ENCODE peak calls at places on chromosomes 6 and 20, in eight cellular contexts. H is naive thymus-derived CD8-positive, alpha-beta T cell; U is activated CD8-positive, alpha-beta memory T cell treated with anti-CD3 and anti-CD28 coated beads for 48 hours; J is KBM-7; N is dorsolateral prefrontal cortex; D is NCI-H1105 treated with DMSO at 0.1 percent for 48 hours; Z is activated T-helper 2 cell treated with anti-CD3 and anti-CD28 coated beads, Interferon-gamma antibody, Interleukin-2, Interleukin-4, amounts not matched to agents 10 μg/mL and 5 μg/mL and 100 μg/mL, durations not matched to agents 14 hours and 24 hours and 36 hours; F is ACHN. K is an unnamed sample.
A peak's percentile ranks its signal among the peaks of the same experiment; 100 is the strongest.

GRCh38 chr20:32333988-32334885 is 23.9 kb upstream of the ASXL1 start:
- DNase-seq in H (no peak), Z (no peak), U (no peak), J (peak; percentile 88), F (no peak), N (peak; percentile 43), D (no peak), K (no peak)

GRCh38 chr20:33882018-33882417 is 70.9 kb downstream of the CHMP4B start:
- DNase-seq in H (no peak), F (no peak), N (no peak), J (no peak), U (no peak), Z (no peak), D (no peak), K (no peak)

GRCh38 chr6:62891065-62891647 is 320.1 kb upstream of the FKBP1C start:
- DNase-seq in H (no peak), Z (no peak), J (peak; percentile 19), D (peak; percentile 6), N (no peak), F (peak; percentile 33), U (no peak), K (no peak)

GRCh38 chr6:31354248-31354647 is 2.7 kb downstream of the HLA-B start:
- DNase-seq in J (no peak), F (no peak), D (no peak), Z (no peak), H (no peak), U (no peak), N (no peak), K (no peak)

GRCh38 chr6:169905041-169905807 is 153.8 kb downstream of the ERMARD start:
- DNase-seq in J (no peak), U (no peak), Z (no peak), D (no peak), N (no peak), F (no peak), H (no peak), K (no peak)

GRCh38 chr6:96907498-96907897 is 9.8 kb upstream of the NDUFAF4 start:
- DNase-seq in N (no peak), Z (no peak), F (no peak), J (no peak), D (no peak), H (no peak), U (no peak), K (no peak)

GRCh38 chr6:132683543-132683942 is 24.6 kb upstream of the TAAR1 start:
- DNase-seq in D (no peak), N (no peak), F (no peak), J (peak; percentile 83), Z (no peak), U (no peak), H (no peak), K (no peak)

GRCh38 chr20:35708502-35708901 is 9.3 kb downstream of the ROMO1 start:
- DNase-seq in J (no peak), N (no peak), Z (no peak), F (no peak), D (no peak), H (no peak), U (no peak), K (no peak)

GRCh38 chr6:45619994-45620471 is 242.3 kb upstream of the SUPT3H start:
- DNase-seq in H (no peak), D (no peak), F (no peak), U (no peak), J (no peak), Z (no peak), N (no peak), K (no peak)

GRCh38 chr20:1323830-1324597 is 4.9 kb downstream of the SDCBP2 start:
- DNase-seq in Z (no peak), D (no peak), F (no peak), J (no peak), N (no peak), U (no peak), H (no peak), K (no peak)

GRCh38 chr6:170114956-170115855 is 175.7 kb downstream of the DLL1 start:
- DNase-seq in F (no peak), D (peak; percentile 33), U (no peak), N (no peak), H (peak; percentile 38), Z (no peak), J (no peak), K (no peak)

GRCh38 chr6:17583811-17584210 is 16.3 kb upstream of the FAM8A1 start:
- DNase-seq in N (no peak), U (no peak), D (no peak), H (no peak), J (no peak), F (no peak), Z (no peak), K (no peak)

GRCh38 chr6:42771741-42772100 is 10.1 kb upstream of the BICRAL start:
- DNase-seq in U (no peak), D (no peak), J (no peak), H (peak; percentile 66), F (no peak), Z (no peak), N (no peak), K (no peak)

GRCh38 chr6:157021267-157022021 is 244.3 kb downstream of the ARID1B start:
- DNase-seq in J (peak; percentile 92), D (peak; percentile 87), F (peak; percentile 76), U (peak; percentile 77), Z (peak; percentile 89), N (peak; percentile 93), H (peak; percentile 95), K (peak; percentile 42)

GRCh38 chr6:41255638-41256246 is 27.6 kb downstream of the TREML4 start:
- DNase-seq in D (no peak), N (no peak), F (no peak), U (no peak), J (no peak), Z (no peak), H (no peak), K (no peak)

GRCh38 chr6:39309942-39310531 is 4.2 kb downstream of the KCNK17 start:
- DNase-seq in J (peak; percentile 67), D (peak; percentile 50), Z (peak; percentile 44), N (peak; percentile 83), H (peak; percentile 71), F (peak; percentile 55), U (peak; percentile 39), K (peak; percentile 82)

GRCh38 chr6:157755752-157756411 is 67.2 kb upstream of the SNX9 start:
- DNase-seq in D (no peak), N (no peak), Z (no peak), U (no peak), F (no peak), H (peak; percentile 73), J (no peak), K (no peak)

GRCh38 chr20:57897891-57898290 is 188.1 kb upstream of the PMEPA1 start:
- DNase-seq in J (no peak), N (no peak), D (no peak), F (no peak), Z (no peak), H (no peak), U (no peak), K (no peak)

GRCh38 chr6:37283786-37284185 is 25.8 kb upstream of the TMEM217 start:
- DNase-seq in Z (no peak), F (no peak), J (no peak), H (no peak), D (no peak), N (no peak), U (no peak), K (no peak)

GRCh38 chr6:84601366-84601765 is 163.0 kb downstream of the TBX18 start:
- DNase-seq in N (no peak), J (no peak), D (no peak), H (no peak), F (no peak), Z (no peak), U (no peak), K (no peak)

GRCh38 chr6:107679457-107679856 is 144.7 kb downstream of the SCML4 start:
- DNase-seq in J (peak; percentile 45), U (no peak), D (no peak), N (no peak), Z (no peak), F (no peak), H (no peak), K (no peak)

GRCh38 chr20:59737073-59737691 is 132.8 kb downstream of the PHACTR3 start:
- DNase-seq in D (no peak), N (no peak), H (peak; percentile 3), U (no peak), J (no peak), Z (no peak), F (no peak), K (no peak)

GRCh38 chr6:83853178-83853967 is at the start of gene RIPPLY2:
- DNase-seq in U (no peak), F (peak; percentile 3), J (no peak), H (no peak), N (peak; percentile 85), D (peak; percentile 80), Z (no peak), K (no peak)

GRCh38 chr6:28587746-28588075 is 62.0 kb downstream of the GPX5 start:
- DNase-seq in U (no peak), Z (no peak), D (no peak), F (no peak), H (no peak), N (no peak), J (no peak), K (no peak)

GRCh38 chr6:77454386-77454785 is 8.9 kb downstream of the HTR1B start:
- DNase-seq in D (no peak), F (no peak), J (no peak), U (no peak), Z (no peak), H (no peak), N (no peak), K (no peak)

GRCh38 chr20:8094415-8094818 is 37.6 kb upstream of the PLCB1 start:
- DNase-seq in J (no peak), N (no peak), D (peak; percentile 48), U (no peak), Z (no peak), H (no peak), F (no peak), K (no peak)

GRCh38 chr6:118672678-118673077 is 21.3 kb upstream of the CEP85L start:
- DNase-seq in H (no peak), J (no peak), Z (no peak), F (no peak), N (no peak), D (no peak), U (no peak), K (no peak)

GRCh38 chr6:5718231-5718947 is 288.3 kb downstream of the NRN1 start:
- DNase-seq in F (no peak), Z (no peak), U (no peak), N (no peak), J (peak; percentile 73), H (no peak), D (no peak), K (no peak)

GRCh38 chr6:152054441-152054840 is 247.0 kb downstream of the ESR1 start:
- DNase-seq in U (no peak), Z (no peak), N (no peak), H (no peak), J (no peak), D (peak; percentile 28), F (peak; percentile 2), K (no peak)

GRCh38 chr6:38713812-38714211 is 1.3 kb upstream of the DNAH8 start:
- DNase-seq in D (no peak), J (peak; percentile 71), Z (peak; percentile 76), N (no peak), U (peak; percentile 5), H (no peak), F (no peak), K (no peak)

GRCh38 chr6:153092082-153093013 is 38.7 kb downstream of the RGS17 start:
- DNase-seq in F (peak; percentile 50), D (no peak), Z (no peak), H (no peak), N (no peak), J (peak; percentile 14), U (no peak), K (no peak)

GRCh38 chr6:156449128-156449527 is 328.1 kb upstream of the ARID1B start:
- DNase-seq in D (peak; percentile 64), Z (no peak), U (no peak), F (no peak), J (no peak), N (no peak), H (no peak), K (no peak)

GRCh38 chr20:25453035-25453810 is 45.8 kb downstream of the GINS1 start:
- DNase-seq in F (peak; percentile 77), Z (no peak), U (no peak), D (peak; percentile 94), J (no peak), H (no peak), N (no peak), K (no peak)

GRCh38 chr6:111764238-111765182 is 108.7 kb downstream of the FYN start:
- DNase-seq in J (no peak), F (no peak), U (no peak), H (no peak), N (no peak), D (no peak), Z (no peak), K (no peak)